ENCODE peak calls at places on chromosomes 1 and 21, in nine cellular contexts. One of them, this sample, is unnamed.
A peak's percentile ranks its signal among the peaks of the same experiment; 100 is the strongest.

GRCh38 chr1:1778827-1779675 is 781 bp upstream of the NADK start:
- DNase-seq in NCI-H146: peak; percentile 59
- DNase-seq in NCI-H1436: peak; percentile 84
- DNase-seq in GM12892: peak; percentile 87
- DNase-seq in DMS53: peak; percentile 93
- DNase-seq in T-cell: peak; percentile 66
- DNase-seq in stomach: peak; percentile 92
- DNase-seq in body of pancreas: peak; percentile 82
- DNase-seq in progenitor cell of endocrine pancreas: peak; percentile 67
- DNase-seq in this sample: peak; percentile 76

GRCh38 chr1:107609808-107610207 is 355.2 kb downstream of the VAV3 start:
- DNase-seq in DMS53: no peak
- DNase-seq in NCI-H1436: no peak
- DNase-seq in T-cell: no peak
- DNase-seq in body of pancreas: no peak
- DNase-seq in stomach: no peak
- DNase-seq in NCI-H146: no peak
- DNase-seq in progenitor cell of endocrine pancreas: no peak
- DNase-seq in GM12892: no peak
- DNase-seq in this sample: no peak

GRCh38 chr1:56098956-56099355 is 480.4 kb downstream of the PLPP3 start:
- DNase-seq in NCI-H1436: no peak
- DNase-seq in stomach: no peak
- DNase-seq in DMS53: no peak
- DNase-seq in progenitor cell of endocrine pancreas: no peak
- DNase-seq in NCI-H146: no peak
- DNase-seq in body of pancreas: no peak
- DNase-seq in GM12892: no peak
- DNase-seq in T-cell: no peak
- DNase-seq in this sample: no peak

GRCh38 chr1:168470821-168471473 is 72.8 kb downstream of the XCL2 start:
- DNase-seq in GM12892: no peak
- DNase-seq in T-cell: no peak
- DNase-seq in body of pancreas: no peak
- DNase-seq in NCI-H1436: no peak
- DNase-seq in DMS53: peak; percentile 70
- DNase-seq in stomach: no peak
- DNase-seq in NCI-H146: peak; percentile 13
- DNase-seq in progenitor cell of endocrine pancreas: no peak
- DNase-seq in this sample: no peak

GRCh38 chr1:170194451-170194850 is 48.7 kb downstream of the NTMT2 start:
- DNase-seq in NCI-H1436: no peak
- DNase-seq in body of pancreas: no peak
- DNase-seq in NCI-H146: no peak
- DNase-seq in progenitor cell of endocrine pancreas: no peak
- DNase-seq in GM12892: no peak
- DNase-seq in stomach: no peak
- DNase-seq in T-cell: no peak
- DNase-seq in DMS53: no peak
- DNase-seq in this sample: no peak

GRCh38 chr1:80401757-80402156 is 1395.2 kb upstream of the ADGRL4 start:
- DNase-seq in NCI-H1436: no peak
- DNase-seq in T-cell: no peak
- DNase-seq in body of pancreas: no peak
- DNase-seq in DMS53: no peak
- DNase-seq in NCI-H146: no peak
- DNase-seq in progenitor cell of endocrine pancreas: no peak
- DNase-seq in stomach: no peak
- DNase-seq in GM12892: no peak
- DNase-seq in this sample: no peak

GRCh38 chr1:204442376-204443259 is 31.0 kb upstream of the PPP1R15B start:
- DNase-seq in GM12892: no peak
- DNase-seq in body of pancreas: no peak
- DNase-seq in DMS53: no peak
- DNase-seq in T-cell: no peak
- DNase-seq in stomach: no peak
- DNase-seq in NCI-H1436: no peak
- DNase-seq in NCI-H146: no peak
- DNase-seq in progenitor cell of endocrine pancreas: no peak
- DNase-seq in this sample: no peak

GRCh38 chr1:86972262-86972661 is 57.8 kb downstream of the HS2ST1 start:
- DNase-seq in body of pancreas: no peak
- DNase-seq in GM12892: no peak
- DNase-seq in T-cell: no peak
- DNase-seq in progenitor cell of endocrine pancreas: no peak
- DNase-seq in NCI-H146: no peak
- DNase-seq in stomach: peak; percentile 36
- DNase-seq in DMS53: no peak
- DNase-seq in NCI-H1436: no peak
- DNase-seq in this sample: no peak

GRCh38 chr1:233327938-233328660 is 575 bp downstream of the MAP3K21 start:
- DNase-seq in GM12892: peak; percentile 14
- DNase-seq in NCI-H146: peak; percentile 69
- DNase-seq in DMS53: peak; percentile 84
- DNase-seq in body of pancreas: peak; percentile 53
- DNase-seq in NCI-H1436: peak; percentile 29
- DNase-seq in stomach: peak; percentile 51
- DNase-seq in T-cell: peak; percentile 12
- DNase-seq in progenitor cell of endocrine pancreas: peak; percentile 35
- DNase-seq in this sample: no peak

GRCh38 chr1:239212841-239213240 is 173.5 kb upstream of the CHRM3 start:
- DNase-seq in NCI-H146: no peak
- DNase-seq in NCI-H1436: no peak
- DNase-seq in T-cell: no peak
- DNase-seq in progenitor cell of endocrine pancreas: no peak
- DNase-seq in GM12892: no peak
- DNase-seq in DMS53: no peak
- DNase-seq in body of pancreas: peak; percentile 73
- DNase-seq in stomach: peak; percentile 63
- DNase-seq in this sample: no peak

GRCh38 chr1:154418062-154418897 is 13.1 kb downstream of the IL6R start:
- DNase-seq in T-cell: no peak
- DNase-seq in progenitor cell of endocrine pancreas: no peak
- DNase-seq in GM12892: no peak
- DNase-seq in DMS53: peak; percentile 99
- DNase-seq in NCI-H1436: no peak
- DNase-seq in body of pancreas: peak; percentile 97
- DNase-seq in NCI-H146: peak; percentile 76
- DNase-seq in stomach: peak; percentile 90
- DNase-seq in this sample: no peak

GRCh38 chr1:84997667-84998600 is 1.0 kb upstream of the MCOLN2 start:
- DNase-seq in GM12892: peak; percentile 18
- DNase-seq in body of pancreas: no peak
- DNase-seq in DMS53: peak; percentile 73
- DNase-seq in NCI-H1436: no peak
- DNase-seq in NCI-H146: peak; percentile 30
- DNase-seq in stomach: no peak
- DNase-seq in T-cell: no peak
- DNase-seq in progenitor cell of endocrine pancreas: no peak
- DNase-seq in this sample: no peak

GRCh38 chr1:3625151-3625907 is 514 bp downstream of the TPRG1L start:
- DNase-seq in body of pancreas: peak; percentile 54
- DNase-seq in progenitor cell of endocrine pancreas: no peak
- DNase-seq in stomach: peak; percentile 70
- DNase-seq in NCI-H1436: no peak
- DNase-seq in GM12892: no peak
- DNase-seq in NCI-H146: peak; percentile 69
- DNase-seq in DMS53: peak; percentile 85
- DNase-seq in T-cell: no peak
- DNase-seq in this sample: no peak

GRCh38 chr1:16631248-16632043 is 18.1 kb upstream of the NBPF1 start:
- DNase-seq in T-cell: no peak
- DNase-seq in body of pancreas: peak; percentile 28
- DNase-seq in NCI-H146: no peak
- DNase-seq in progenitor cell of endocrine pancreas: no peak
- DNase-seq in stomach: peak; percentile 34
- DNase-seq in GM12892: no peak
- DNase-seq in NCI-H1436: no peak
- DNase-seq in DMS53: no peak
- DNase-seq in this sample: no peak

GRCh38 chr1:179445593-179445992 is 79.8 kb downstream of the AXDND1 start:
- DNase-seq in DMS53: no peak
- DNase-seq in NCI-H1436: no peak
- DNase-seq in GM12892: no peak
- DNase-seq in stomach: no peak
- DNase-seq in T-cell: no peak
- DNase-seq in progenitor cell of endocrine pancreas: no peak
- DNase-seq in body of pancreas: no peak
- DNase-seq in NCI-H146: no peak
- DNase-seq in this sample: no peak

GRCh38 chr1:174999926-175000696 is at the start of gene CACYBP:
- DNase-seq in NCI-H146: peak; percentile 60
- DNase-seq in progenitor cell of endocrine pancreas: no peak
- DNase-seq in stomach: peak; percentile 38
- DNase-seq in body of pancreas: no peak
- DNase-seq in NCI-H1436: no peak
- DNase-seq in T-cell: no peak
- DNase-seq in DMS53: peak; percentile 72
- DNase-seq in GM12892: no peak
- DNase-seq in this sample: no peak

GRCh38 chr21:42161401-42161956 is 57.5 kb upstream of the ABCG1 start:
- DNase-seq in NCI-H1436: no peak
- DNase-seq in progenitor cell of endocrine pancreas: no peak
- DNase-seq in stomach: no peak
- DNase-seq in body of pancreas: no peak
- DNase-seq in T-cell: no peak
- DNase-seq in NCI-H146: no peak
- DNase-seq in DMS53: no peak
- DNase-seq in GM12892: no peak
- DNase-seq in this sample: no peak

GRCh38 chr1:223714849-223715709 is 2.7 kb downstream of the CAPN2 start:
- DNase-seq in DMS53: peak; percentile 92
- DNase-seq in body of pancreas: peak; percentile 24
- DNase-seq in progenitor cell of endocrine pancreas: no peak
- DNase-seq in stomach: no peak
- DNase-seq in NCI-H146: peak; percentile 12
- DNase-seq in GM12892: no peak
- DNase-seq in NCI-H1436: no peak
- DNase-seq in T-cell: no peak
- DNase-seq in this sample: no peak

GRCh38 chr21:44927587-44928461 is 7.1 kb upstream of the ITGB2 start:
- DNase-seq in T-cell: peak; percentile 90
- DNase-seq in NCI-H1436: no peak
- DNase-seq in NCI-H146: no peak
- DNase-seq in GM12892: no peak
- DNase-seq in DMS53: no peak
- DNase-seq in stomach: no peak
- DNase-seq in progenitor cell of endocrine pancreas: no peak
- DNase-seq in body of pancreas: no peak
- DNase-seq in this sample: no peak

GRCh38 chr1:172117800-172118199 is 276.5 kb downstream of the DNM3 start:
- DNase-seq in stomach: no peak
- DNase-seq in body of pancreas: no peak
- DNase-seq in T-cell: peak; percentile 9
- DNase-seq in NCI-H1436: no peak
- DNase-seq in progenitor cell of endocrine pancreas: no peak
- DNase-seq in DMS53: no peak
- DNase-seq in GM12892: no peak
- DNase-seq in NCI-H146: no peak
- DNase-seq in this sample: no peak

GRCh38 chr1:7420706-7421105 is 350.4 kb upstream of the VAMP3 start:
- DNase-seq in progenitor cell of endocrine pancreas: peak; percentile 4
- DNase-seq in DMS53: no peak
- DNase-seq in NCI-H146: no peak
- DNase-seq in GM12892: no peak
- DNase-seq in stomach: peak; percentile 9
- DNase-seq in body of pancreas: no peak
- DNase-seq in NCI-H1436: no peak
- DNase-seq in T-cell: no peak
- DNase-seq in this sample: no peak

This sample was measured in GM18507.